ENCODE peak calls at places on chromosomes 3 and 15, in four cellular contexts. R, X, I and W are unnamed samples.

GRCh38 chr15:33612721-33613304 is 302.0 kb downstream of the RYR3 start:
- DNase-seq in R (peak), I (no peak), X (no peak), W (no peak)

GRCh38 chr3:188233320-188233719 is 79.4 kb downstream of the LPP start:
- DNase-seq in I (no peak), R (peak), X (no peak), W (no peak)

GRCh38 chr3:195129644-195130492 is 141.1 kb downstream of the XXYLT1 start:
- DNase-seq in I (no peak), X (no peak), R (peak), W (no peak)

GRCh38 chr15:83046558-83047127 is 20.4 kb downstream of the BTBD1 start:
- DNase-seq in X (no peak), R (peak), I (no peak), W (no peak)

GRCh38 chr3:33898901-33899300 is 100.5 kb downstream of the PDCD6IP start:
- DNase-seq in I (no peak), R (no peak), X (no peak), W (no peak)

GRCh38 chr15:40790723-40791122 is 16.2 kb upstream of the ZFYVE19 start:
- DNase-seq in X (no peak), I (no peak), R (peak), W (no peak)

GRCh38 chr3:158352551-158352950 is 218.4 kb upstream of the MLF1 start:
- DNase-seq in R (peak), I (no peak), X (no peak), W (no peak)

GRCh38 chr3:111735271-111735758 is 123.8 kb upstream of the PHLDB2 start:
- DNase-seq in I (no peak), X (no peak), R (peak), W (no peak)

GRCh38 chr15:47897525-47897924 is 180.2 kb downstream of the SEMA6D start:
- DNase-seq in I (no peak), R (no peak), X (no peak), W (no peak)

GRCh38 chr15:90552162-90552928 is 22.6 kb downstream of the CRTC3 start:
- DNase-seq in I (no peak), R (peak), X (no peak), W (no peak)

GRCh38 chr3:30615615-30616346 is 9.4 kb downstream of the TGFBR2 start:
- DNase-seq in X (no peak), R (peak), I (no peak), W (no peak)

GRCh38 chr3:62332017-62332416 is 41.3 kb downstream of the FEZF2 start:
- DNase-seq in R (no peak), X (no peak), I (no peak), W (no peak)

GRCh38 chr3:48372377-48372770 is 355 bp downstream of the FBXW12 start:
- DNase-seq in I (no peak), R (no peak), X (no peak), W (no peak)

GRCh38 chr3:123236902-123237301 is 35.2 kb downstream of the SEC22A start:
- DNase-seq in I (no peak), X (no peak), R (no peak), W (no peak)
- TF ChIP-seq CTCF in I (no peak), X (no peak), R (no peak), W (no peak)

GRCh38 chr15:67618312-67618711 is 75.8 kb downstream of the MAP2K5 start:
- DNase-seq in X (no peak), R (no peak), I (no peak), W (no peak)

GRCh38 chr15:67611803-67612369 is 69.4 kb downstream of the MAP2K5 start:
- DNase-seq in I (no peak), R (no peak), X (no peak), W (no peak)

GRCh38 chr15:67607959-67608605 is 65.6 kb downstream of the MAP2K5 start:
- DNase-seq in I (no peak), R (no peak), X (no peak), W (no peak)

GRCh38 chr15:67613708-67614107 is 71.2 kb downstream of the MAP2K5 start:
- DNase-seq in I (no peak), X (no peak), R (no peak), W (no peak)
- TF ChIP-seq CTCF in I (no peak), X (no peak), R (no peak), W (no peak)

DNA sequence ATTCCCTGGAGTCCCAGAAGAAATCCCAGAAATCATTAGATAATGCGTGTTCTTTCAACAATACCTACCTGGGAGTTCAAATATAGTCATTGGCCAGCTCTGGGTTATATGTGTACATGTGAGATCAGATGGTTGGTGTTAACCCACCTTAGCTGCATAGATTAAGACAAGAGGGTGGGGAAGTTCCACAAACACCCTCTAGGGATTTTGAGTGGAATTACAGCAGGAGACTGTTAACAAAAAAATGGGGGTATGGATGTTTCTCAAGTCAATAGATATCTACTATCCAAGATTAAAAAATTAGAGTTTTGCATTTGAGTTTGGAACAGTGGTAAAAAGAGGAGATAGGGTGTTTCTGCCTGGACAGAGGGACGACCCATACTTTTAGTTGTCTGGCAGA is 282.5 kb upstream of the CNTN3 start:
- DNase-seq in R (peak), I (no peak), X (no peak), W (no peak)
- TF ChIP-seq CTCF in R (peak), I (peak), X (no peak), W (no peak)

DNA sequence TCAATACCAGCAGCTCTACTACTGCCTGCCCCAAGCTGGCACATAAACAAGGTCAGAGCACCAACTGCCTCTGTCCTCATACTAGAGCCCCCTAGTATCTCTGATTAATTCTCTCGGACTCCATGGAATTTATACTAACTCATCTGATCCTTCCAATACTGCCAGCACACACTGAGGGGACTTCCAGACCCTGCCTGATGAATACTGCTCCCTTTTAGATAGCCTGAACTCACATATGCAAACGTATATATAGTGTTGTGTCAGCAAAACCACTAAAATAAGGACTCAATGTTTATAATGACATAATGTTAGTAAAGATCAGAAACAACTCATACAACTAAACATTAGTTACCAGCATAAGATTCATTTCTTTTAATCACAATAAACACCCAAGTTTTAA is 25.0 kb downstream of the CEP70 start:
- DNase-seq in R (peak), I (no peak), X (no peak), W (no peak)
- TF ChIP-seq CTCF in R (no peak), I (no peak), X (no peak), W (no peak)

DNA sequence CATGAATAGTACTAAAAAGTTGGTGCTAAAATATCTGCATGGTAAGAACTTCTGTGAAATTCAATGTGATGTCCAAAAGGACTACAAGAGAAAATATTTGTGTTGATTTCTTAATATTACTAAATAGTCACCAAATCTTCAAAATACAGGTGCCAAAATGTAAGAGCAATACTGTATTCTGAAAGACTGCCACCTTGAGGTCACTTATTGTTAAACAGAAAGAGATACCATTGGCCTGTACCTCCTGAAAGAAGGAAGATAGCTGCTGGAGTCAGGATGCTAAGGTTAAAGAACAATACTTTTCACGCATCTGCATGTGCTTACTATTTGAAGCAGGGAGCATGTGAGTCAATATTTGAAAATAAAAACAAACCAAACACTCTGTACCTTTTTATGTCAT is 72.0 kb upstream of the LSAMP start:
- DNase-seq in X (no peak), I (no peak), R (no peak), W (no peak)
- TF ChIP-seq CTCF in X (no peak), I (peak), R (no peak), W (no peak)

DNA sequence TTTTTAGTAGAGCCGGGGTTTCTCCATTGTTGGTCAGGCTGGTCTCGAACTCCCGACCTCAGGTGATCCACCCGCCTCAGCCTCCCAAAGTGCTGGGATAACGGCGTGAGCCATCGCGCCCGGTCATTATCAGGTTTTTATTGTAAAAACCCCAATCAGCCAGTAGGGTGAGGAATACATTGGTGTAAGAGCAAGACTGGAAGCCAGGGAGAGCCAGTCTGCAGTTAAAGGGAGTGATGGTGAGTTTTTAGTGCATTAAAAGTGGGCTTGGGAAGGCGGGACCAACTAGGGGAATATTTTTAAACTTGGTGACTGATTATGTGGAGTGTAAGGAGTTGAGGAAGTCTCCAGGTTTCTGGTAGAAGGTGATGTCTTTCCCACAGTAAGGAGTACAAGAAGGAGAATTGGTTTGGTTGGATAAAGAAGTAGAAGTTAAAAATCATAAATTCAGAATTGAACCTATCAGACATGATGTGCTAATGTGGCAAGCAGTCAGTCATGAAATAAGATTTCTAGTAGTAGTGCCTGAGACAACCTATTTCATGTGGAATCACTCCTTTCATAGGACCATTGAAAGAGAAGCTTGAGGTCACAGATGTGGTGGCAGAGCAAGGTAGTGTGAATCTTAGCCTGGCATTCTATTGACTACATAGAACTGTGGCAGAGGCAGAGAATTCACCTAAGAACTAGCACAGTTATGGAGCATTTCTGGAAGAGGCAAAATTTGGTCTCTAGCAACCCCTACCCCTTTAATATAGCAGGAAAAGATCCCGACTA is 2.4 kb upstream of the DCBLD2 start:
- DNase-seq in I (no peak), R (no peak), X (no peak), W (no peak)
- TF ChIP-seq CTCF in I (no peak), R (no peak), X (no peak), W (no peak)

GRCh38 chr3:193313448-193313958 is 65.0 kb downstream of the ATP13A5 start:
- DNase-seq in R (no peak), X (no peak), I (no peak), W (no peak)

GRCh38 chr3:193317901-193318300 is 60.7 kb downstream of the ATP13A5 start:
- DNase-seq in R (no peak), X (no peak), I (no peak), W (no peak)

GRCh38 chr3:193310914-193311723 is 67.4 kb downstream of the ATP13A5 start:
- DNase-seq in X (no peak), R (no peak), I (no peak), W (no peak)

DNA sequence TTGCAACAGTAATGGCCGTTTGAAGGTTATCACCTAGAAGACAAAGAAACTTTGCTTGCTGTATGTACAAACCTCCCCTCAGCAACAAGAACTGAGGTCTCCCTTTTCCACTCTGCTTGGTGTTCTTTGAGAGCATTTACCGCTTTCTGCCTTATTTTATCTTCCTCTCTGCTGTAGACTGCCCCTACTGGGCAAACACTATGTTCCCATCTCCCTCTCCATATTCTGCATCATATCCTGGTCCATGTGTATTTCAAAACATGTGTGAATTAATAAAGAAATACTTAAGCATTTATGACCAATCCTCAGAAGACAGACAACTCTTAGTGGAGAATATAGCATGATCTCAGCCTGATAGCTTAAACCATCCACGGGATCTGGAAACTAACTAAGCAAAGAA is 64.4 kb downstream of the ATP13A5 start:
- DNase-seq in X (no peak), R (no peak), I (no peak), W (no peak)
- TF ChIP-seq CTCF in X (no peak), R (no peak), I (no peak), W (no peak)